ENCODE peak calls at places on chromosomes 4 and X, in ten cellular contexts. W is pancreas; Z is activated T-cell treated with anti-CD3 and anti-CD28 coated beads, Interleukin-2, amount 50 U/mL, for 48 hours; B is occipital lobe; Q is GOT3; U is Caco-2; V is kidney glomerular epithelial cell; L is neural crest cell; T is type B pancreatic cell; I is NB4. J is an unnamed sample.

GRCh38 chrX:150773117-150773516 is 79.9 kb downstream of the MTMR1 start:
- DNase-seq in W (no peak), Z (no peak), B (no peak), Q (no peak), U (no peak), V (no peak), L (no peak), T (no peak), I (no peak), J (no peak)

GRCh38 chrX:12798601-12799000 is 7.4 kb downstream of the PRPS2 start:
- DNase-seq in W (no peak), Z (no peak), B (no peak), Q (no peak), U (no peak), V (no peak), L (no peak), T (no peak), I (no peak), J (no peak)

GRCh38 chrX:38172596-38172995 is 48.1 kb downstream of the SRPX start:
- DNase-seq in W (no peak), Z (no peak), B (no peak), Q (no peak), U (peak), V (no peak), L (no peak), T (no peak), I (no peak), J (no peak)

GRCh38 chr4:89837385-89837995 is 529 bp upstream of the SNCA start:
- DNase-seq in W (peak), Z (peak), B (peak), Q (no peak), U (no peak), V (peak), L (peak), T (peak), I (no peak), J (no peak)

GRCh38 chr4:181911420-181911819 is 331.8 kb upstream of the TENM3 start:
- DNase-seq in W (no peak), Z (no peak), B (no peak), Q (no peak), U (no peak), V (peak), L (no peak), T (no peak), I (no peak), J (no peak)

GRCh38 chr4:86482296-86482695 is 111.8 kb upstream of the PTPN13 start:
- DNase-seq in W (no peak), Z (no peak), B (no peak), Q (no peak), U (no peak), V (no peak), L (no peak), T (no peak), I (no peak), J (no peak)

GRCh38 chrX:107450823-107451509 is 1.5 kb downstream of the FRMPD3 start:
- DNase-seq in W (no peak), Z (peak), B (no peak), Q (no peak), U (no peak), V (no peak), L (peak), T (no peak), I (peak), J (no peak)

GRCh38 chrX:69104756-69105434 is 60.4 kb downstream of the PJA1 start:
- DNase-seq in W (no peak), Z (no peak), B (no peak), Q (no peak), U (peak), V (no peak), L (no peak), T (no peak), I (no peak), J (no peak)

J was measured in NCI-H748 treated with DMSO at 0.1 percent for 48 hours.